ENCODE peak calls at places on chromosomes 12 and 14, in seven cellular contexts. A, V, C, G, R, T and N are unnamed samples. For H3K4me1, the result is how much of the 10 kb centered on the place peaks cover.

GRCh38 chr12:69027411-69027811 is 94.4 kb upstream of the CPM start:
- DNase-seq in A (no peak), V (no peak), C (no peak), G (no peak), R (no peak), T (no peak), N (no peak)

GRCh38 chr12:112168561-112168971 is 43.2 kb downstream of the TRAFD1 start:
- DNase-seq in A (no peak), V (no peak), C (no peak), G (no peak), R (no peak), T (peak), N (no peak)

GRCh38 chr12:19130224-19131019 is 889 bp downstream of the PLEKHA5 start:
- DNase-seq in A (peak), V (peak), C (peak), G (peak), R (peak), T (peak), N (no peak)

GRCh38 chr12:49942512-49942893 is 8.0 kb upstream of the AQP2 start:
- DNase-seq in A (no peak), V (no peak), C (no peak), G (no peak), R (no peak), T (no peak), N (no peak)

GRCh38 chr12:50187084-50187900 is 20.1 kb upstream of the CERS5 start:
- DNase-seq in A (no peak), V (no peak), C (no peak), G (no peak), R (no peak), T (no peak), N (no peak)

GRCh38 chr14:106507354-106507753 is 981.0 kb downstream of the TMEM121 start:
- DNase-seq in A (no peak), V (no peak), C (no peak), G (no peak), R (no peak), T (no peak), N (no peak)

GRCh38 chr14:33754264-33754663 is 196.6 kb downstream of the EGLN3 start:
- DNase-seq in A (no peak), V (no peak), C (no peak), G (no peak), R (no peak), T (no peak), N (no peak)

GRCh38 chr12:117091758-117092510 is 7.3 kb downstream of the TESC start:
- DNase-seq in A (no peak), V (no peak), C (no peak), G (no peak), R (no peak), T (peak), N (no peak)

GRCh38 chr14:95531473-95531872 is 3.4 kb upstream of the GLRX5 start:
- DNase-seq in A (no peak), V (no peak), C (no peak), G (no peak), R (no peak), T (no peak), N (no peak)

GRCh38 chr14:57479197-57479596 is 14.5 kb downstream of the CCDC198 start:
- DNase-seq in A (no peak), V (no peak), C (no peak), G (no peak), R (no peak), T (no peak), N (no peak)

GRCh38 chr14:81350344-81351096 is 49.6 kb downstream of the STON2 start:
- DNase-seq in A (no peak), V (no peak), C (no peak), G (no peak), R (no peak), T (no peak), N (no peak)

GRCh38 chr14:91413547-91414474 is 3.8 kb downstream of the CCDC88C start:
- DNase-seq in A (peak), V (peak), C (no peak), G (peak), R (no peak), T (no peak), N (no peak)

GRCh38 chr12:115980339-115980738 is 297.2 kb downstream of the MED13L start:
- DNase-seq in A (no peak), V (no peak), C (no peak), G (no peak), R (no peak), T (no peak), N (no peak)

GRCh38 chr12:91704446-91704845 is 441.2 kb downstream of the BTG1 start:
- DNase-seq in A (no peak), V (no peak), C (no peak), G (no peak), R (no peak), T (no peak), N (no peak)

GRCh38 chr12:49098035-49098451 is 3.4 kb upstream of the DHH start:
- DNase-seq in A (peak), V (peak), C (peak), G (no peak), R (peak), T (peak), N (peak)

GRCh38 chr14:61754627-61755381 is 7.4 kb upstream of the SNAPC1 start:
- DNase-seq in A (no peak), V (no peak), C (no peak), G (no peak), R (no peak), T (no peak), N (no peak)

GRCh38 chr14:71324767-71325272 is 417.6 kb downstream of the PCNX1 start:
- DNase-seq in A (no peak), V (no peak), C (no peak), G (no peak), R (no peak), T (no peak), N (no peak)

GRCh38 chr14:22174412-22174811 is 414.6 kb downstream of the DAD1 start:
- DNase-seq in A (no peak), V (no peak), C (no peak), G (no peak), R (no peak), T (no peak), N (no peak)

GRCh38 chr14:100078997-100079561 is 13.9 kb downstream of the EVL start:
- DNase-seq in A (peak), V (no peak), C (peak), G (no peak), R (no peak), T (no peak), N (no peak)

GRCh38 chr12:110020956-110021355 is 21.7 kb downstream of the ANKRD13A start:
- DNase-seq in A (no peak), V (no peak), C (no peak), G (no peak), R (no peak), T (no peak), N (no peak)

GRCh38 chr12:77325505-77325904 is 260.1 kb upstream of the E2F7 start:
- DNase-seq in A (peak), V (peak), C (no peak), G (no peak), R (no peak), T (peak), N (no peak)

GRCh38 chr14:81766597-81766996 is 232.9 kb upstream of the SEL1L start:
- DNase-seq in A (no peak), V (no peak), C (no peak), G (no peak), R (no peak), T (no peak), N (no peak)

GRCh38 chr12:120972870-120973543 is 5.3 kb upstream of the HNF1A start:
- DNase-seq in A (no peak), V (no peak), C (no peak), G (no peak), R (no peak), T (no peak), N (no peak)

GRCh38 chr12:8658361-8658760 is 4.3 kb downstream of the MFAP5 start:
- DNase-seq in A (no peak), V (no peak), C (no peak), G (no peak), R (no peak), T (no peak), N (no peak)

GRCh38 chr12:52691765-52692150 is 11.6 kb upstream of the KRT1 start:
- DNase-seq in A (no peak), V (no peak), C (no peak), G (no peak), R (no peak), T (no peak), N (no peak)

GRCh38 chr12:77940566-77940965 is 109.9 kb downstream of the NAV3 start:
- DNase-seq in A (no peak), V (no peak), C (no peak), G (no peak), R (no peak), T (no peak), N (no peak)

GRCh38 chr12:113965951-113966797 is at the start of gene RBM19:
- DNase-seq in A (peak), V (peak), C (peak), G (peak), R (peak), T (peak), N (peak)

GRCh38 chr12:126474703-126475102 is 1409.5 kb downstream of the AACS start:
- DNase-seq in A (no peak), V (no peak), C (no peak), G (no peak), R (no peak), T (no peak), N (no peak)

DNA sequence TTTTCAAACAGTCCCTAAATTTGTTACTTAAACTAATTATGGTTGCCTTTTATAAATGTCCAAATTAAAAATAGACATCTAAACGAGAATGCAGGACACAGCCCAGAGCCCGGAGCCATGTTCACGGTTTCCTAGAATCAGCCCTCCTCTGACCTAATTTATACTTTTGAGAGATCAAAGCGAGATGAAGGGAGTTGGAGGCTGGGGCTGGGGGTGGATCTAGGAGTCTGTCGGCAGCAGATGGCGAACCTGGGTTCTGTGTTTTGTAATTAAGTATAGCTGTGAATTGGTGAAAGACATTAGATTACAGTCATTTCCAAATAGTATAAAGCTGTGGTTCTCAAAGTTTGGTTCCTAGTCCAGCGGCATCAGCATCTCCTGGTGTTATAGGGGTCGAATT is 210.1 kb downstream of the SLC41A2 start:
- DNase-seq in A (no peak), V (no peak), C (no peak), G (no peak), R (no peak), T (no peak), N (no peak)
- H3K4me1 ChIP-seq in A (under half), V (under half), C (under half), G (under half), R (under half), T (under half), N (under half)

GRCh38 chr14:101839661-101840060 is 78.2 kb downstream of the PPP2R5C start:
- DNase-seq in A (no peak), V (no peak), C (no peak), G (no peak), R (no peak), T (no peak), N (no peak)
- H3K4me1 ChIP-seq in A (under half), V (under half), C (half or more), G (under half), R (half or more), T (under half), N (under half)

DNA sequence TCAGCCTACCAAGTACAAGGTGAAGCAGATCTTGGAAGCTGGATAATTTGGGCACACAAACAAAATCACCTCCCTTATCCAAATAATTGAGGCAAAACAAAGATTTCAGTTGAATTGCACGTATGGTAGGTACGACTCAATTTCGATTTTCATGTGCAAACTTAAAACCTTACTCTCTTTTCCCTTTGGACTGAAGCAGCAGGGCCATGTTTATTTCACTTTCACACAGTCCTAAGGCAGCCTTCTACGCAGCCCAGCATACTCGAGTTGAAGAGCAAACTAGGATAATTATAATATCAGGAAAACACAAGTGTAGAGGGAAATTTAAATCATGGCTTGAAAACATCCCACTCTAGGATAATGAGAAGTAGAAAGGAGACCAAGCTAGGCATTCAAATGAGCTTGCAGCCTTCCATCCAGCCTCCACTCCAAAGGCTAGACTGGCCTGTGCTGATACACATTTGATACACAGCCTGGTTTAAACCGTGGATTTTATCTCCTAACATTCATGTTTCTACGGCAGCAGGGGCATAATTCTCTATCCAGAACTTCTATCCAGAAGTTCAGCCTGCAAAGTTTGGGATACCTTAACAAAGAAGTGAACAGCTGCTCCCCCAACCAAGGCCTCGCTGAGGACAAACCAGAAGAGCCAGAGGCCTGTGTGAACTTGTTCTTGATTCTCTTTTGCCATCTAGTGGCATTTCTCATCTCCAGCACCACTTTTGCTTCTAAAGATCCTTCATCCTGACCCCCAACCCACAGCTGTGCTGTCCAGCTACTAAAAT is 2.4 kb upstream of the RNASE7 start:
- DNase-seq in A (peak), V (no peak), C (peak), G (peak), R (no peak), T (no peak), N (no peak)
- H3K4me1 ChIP-seq in A (under half), V (under half), C (under half), G (under half), R (under half), T (under half), N (under half)

DNA sequence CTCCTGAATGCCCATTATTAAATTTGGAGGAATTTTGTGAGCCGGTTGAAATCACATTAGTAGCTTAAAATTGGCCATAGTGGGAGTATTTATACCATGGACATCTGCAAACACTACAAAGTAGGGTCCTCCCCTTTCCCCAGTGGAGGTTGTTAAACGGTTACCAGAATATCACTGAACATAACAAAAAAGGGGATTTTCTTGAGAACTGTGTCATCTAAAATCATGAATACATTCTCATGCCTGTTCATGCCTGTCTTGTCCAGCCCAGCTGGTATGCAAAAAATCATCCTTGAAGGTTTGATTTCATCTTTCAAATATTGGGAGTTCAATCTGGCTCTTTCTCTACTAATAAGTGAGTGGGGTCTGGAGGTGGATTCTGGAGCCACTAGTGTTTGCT is 96.4 kb downstream of the OTOGL start:
- DNase-seq in A (no peak), V (no peak), C (no peak), G (no peak), R (no peak), T (no peak), N (no peak)
- H3K4me1 ChIP-seq in A (under half), V (under half), C (under half), G (under half), R (under half), T (under half), N (under half)

GRCh38 chr14:68722968-68723577 is 69.8 kb downstream of the ZFP36L1 start:
- DNase-seq in A (no peak), V (no peak), C (no peak), G (no peak), R (no peak), T (no peak), N (no peak)
- H3K4me1 ChIP-seq in A (under half), V (under half), C (under half), G (under half), R (under half), T (under half), N (under half)